ENCODE peak calls at places on chromosomes 2 and 18, in ten cellular contexts. One of them, this sample, is unnamed.

GRCh38 chr2:207725815-207726578 is 14.6 kb downstream of the CCNYL1 start:
- DNase-seq in smooth muscle cell of the brain vasculature: no peak
- DNase-seq in activated naive CD8-positive, alpha-beta T cell treated with anti-CD3 and anti-CD28 coated beads, Interleukin-2, amount 50 U/mL, for 16 hours: no peak
- DNase-seq in heart right ventricle: no peak
- DNase-seq in activated naive CD4-positive, alpha-beta T cell: no peak
- DNase-seq in stimulated activated CD4-positive, alpha-beta T cell treated with anti-CD3 and anti-CD28 coated beads, Interleukin-12 subunit alpha, Interleukin-12 subunit beta, amount 100 ng/mL, for 48 hours: no peak
- DNase-seq in HTR-8/SVneo: no peak
- DNase-seq in GM20000: no peak
- DNase-seq in naive thymus-derived CD8-positive, alpha-beta T cell: no peak
- DNase-seq in brain microvascular endothelial cell: no peak
- DNase-seq in this sample: no peak

GRCh38 chr2:190668892-190669291 is 20.0 kb downstream of the NAB1 start:
- DNase-seq in smooth muscle cell of the brain vasculature: no peak
- DNase-seq in stimulated activated CD4-positive, alpha-beta T cell treated with anti-CD3 and anti-CD28 coated beads, Interleukin-12 subunit alpha, Interleukin-12 subunit beta, amount 100 ng/mL, for 48 hours: no peak
- DNase-seq in HTR-8/SVneo: no peak
- DNase-seq in activated naive CD4-positive, alpha-beta T cell: no peak
- DNase-seq in activated naive CD8-positive, alpha-beta T cell treated with anti-CD3 and anti-CD28 coated beads, Interleukin-2, amount 50 U/mL, for 16 hours: no peak
- DNase-seq in brain microvascular endothelial cell: no peak
- DNase-seq in GM20000: no peak
- DNase-seq in heart right ventricle: no peak
- DNase-seq in naive thymus-derived CD8-positive, alpha-beta T cell: no peak
- DNase-seq in this sample: no peak

GRCh38 chr2:148358375-148358774 is 286.2 kb upstream of the EPC2 start:
- DNase-seq in GM20000: no peak
- DNase-seq in naive thymus-derived CD8-positive, alpha-beta T cell: no peak
- DNase-seq in stimulated activated CD4-positive, alpha-beta T cell treated with anti-CD3 and anti-CD28 coated beads, Interleukin-12 subunit alpha, Interleukin-12 subunit beta, amount 100 ng/mL, for 48 hours: no peak
- DNase-seq in heart right ventricle: no peak
- DNase-seq in activated naive CD4-positive, alpha-beta T cell: no peak
- DNase-seq in smooth muscle cell of the brain vasculature: no peak
- DNase-seq in activated naive CD8-positive, alpha-beta T cell treated with anti-CD3 and anti-CD28 coated beads, Interleukin-2, amount 50 U/mL, for 16 hours: no peak
- DNase-seq in HTR-8/SVneo: no peak
- DNase-seq in brain microvascular endothelial cell: no peak
- DNase-seq in this sample: no peak

GRCh38 chr2:46422717-46423394 is 56.5 kb upstream of the TMEM247 start:
- DNase-seq in activated naive CD4-positive, alpha-beta T cell: no peak
- DNase-seq in HTR-8/SVneo: no peak
- DNase-seq in heart right ventricle: no peak
- DNase-seq in naive thymus-derived CD8-positive, alpha-beta T cell: no peak
- DNase-seq in smooth muscle cell of the brain vasculature: no peak
- DNase-seq in stimulated activated CD4-positive, alpha-beta T cell treated with anti-CD3 and anti-CD28 coated beads, Interleukin-12 subunit alpha, Interleukin-12 subunit beta, amount 100 ng/mL, for 48 hours: no peak
- DNase-seq in brain microvascular endothelial cell: no peak
- DNase-seq in GM20000: no peak
- DNase-seq in activated naive CD8-positive, alpha-beta T cell treated with anti-CD3 and anti-CD28 coated beads, Interleukin-2, amount 50 U/mL, for 16 hours: no peak
- DNase-seq in this sample: no peak

GRCh38 chr18:69267895-69268294 is 132.8 kb upstream of the DOK6 start:
- DNase-seq in smooth muscle cell of the brain vasculature: no peak
- DNase-seq in HTR-8/SVneo: no peak
- DNase-seq in brain microvascular endothelial cell: no peak
- DNase-seq in activated naive CD4-positive, alpha-beta T cell: no peak
- DNase-seq in GM20000: no peak
- DNase-seq in activated naive CD8-positive, alpha-beta T cell treated with anti-CD3 and anti-CD28 coated beads, Interleukin-2, amount 50 U/mL, for 16 hours: no peak
- DNase-seq in stimulated activated CD4-positive, alpha-beta T cell treated with anti-CD3 and anti-CD28 coated beads, Interleukin-12 subunit alpha, Interleukin-12 subunit beta, amount 100 ng/mL, for 48 hours: no peak
- DNase-seq in naive thymus-derived CD8-positive, alpha-beta T cell: no peak
- DNase-seq in heart right ventricle: no peak
- DNase-seq in this sample: no peak

GRCh38 chr18:60082790-60083189 is 183.0 kb downstream of the PMAIP1 start:
- DNase-seq in heart right ventricle: no peak
- DNase-seq in GM20000: no peak
- DNase-seq in activated naive CD8-positive, alpha-beta T cell treated with anti-CD3 and anti-CD28 coated beads, Interleukin-2, amount 50 U/mL, for 16 hours: no peak
- DNase-seq in smooth muscle cell of the brain vasculature: no peak
- DNase-seq in HTR-8/SVneo: no peak
- DNase-seq in stimulated activated CD4-positive, alpha-beta T cell treated with anti-CD3 and anti-CD28 coated beads, Interleukin-12 subunit alpha, Interleukin-12 subunit beta, amount 100 ng/mL, for 48 hours: no peak
- DNase-seq in brain microvascular endothelial cell: no peak
- DNase-seq in naive thymus-derived CD8-positive, alpha-beta T cell: no peak
- DNase-seq in activated naive CD4-positive, alpha-beta T cell: no peak
- DNase-seq in this sample: no peak

GRCh38 chr2:30372836-30373235 is 74.2 kb upstream of the LCLAT1 start:
- DNase-seq in activated naive CD4-positive, alpha-beta T cell: no peak
- DNase-seq in activated naive CD8-positive, alpha-beta T cell treated with anti-CD3 and anti-CD28 coated beads, Interleukin-2, amount 50 U/mL, for 16 hours: no peak
- DNase-seq in stimulated activated CD4-positive, alpha-beta T cell treated with anti-CD3 and anti-CD28 coated beads, Interleukin-12 subunit alpha, Interleukin-12 subunit beta, amount 100 ng/mL, for 48 hours: no peak
- DNase-seq in GM20000: no peak
- DNase-seq in heart right ventricle: no peak
- DNase-seq in HTR-8/SVneo: no peak
- DNase-seq in smooth muscle cell of the brain vasculature: no peak
- DNase-seq in brain microvascular endothelial cell: no peak
- DNase-seq in naive thymus-derived CD8-positive, alpha-beta T cell: no peak
- DNase-seq in this sample: no peak

GRCh38 chr2:65300772-65301711 is 73.4 kb downstream of the ACTR2 start:
- DNase-seq in activated naive CD8-positive, alpha-beta T cell treated with anti-CD3 and anti-CD28 coated beads, Interleukin-2, amount 50 U/mL, for 16 hours: peak; percentile 62
- DNase-seq in brain microvascular endothelial cell: peak; percentile 84
- DNase-seq in smooth muscle cell of the brain vasculature: peak; percentile 92
- DNase-seq in GM20000: peak; percentile 84
- DNase-seq in heart right ventricle: peak; percentile 38
- DNase-seq in naive thymus-derived CD8-positive, alpha-beta T cell: peak; percentile 83
- DNase-seq in stimulated activated CD4-positive, alpha-beta T cell treated with anti-CD3 and anti-CD28 coated beads, Interleukin-12 subunit alpha, Interleukin-12 subunit beta, amount 100 ng/mL, for 48 hours: peak; percentile 70
- DNase-seq in HTR-8/SVneo: no peak
- DNase-seq in activated naive CD4-positive, alpha-beta T cell: peak; percentile 51
- DNase-seq in this sample: peak; percentile 49

GRCh38 chr2:33153008-33153407 is 206.3 kb downstream of the LTBP1 start:
- DNase-seq in heart right ventricle: no peak
- DNase-seq in activated naive CD4-positive, alpha-beta T cell: no peak
- DNase-seq in brain microvascular endothelial cell: peak; percentile 57
- DNase-seq in GM20000: no peak
- DNase-seq in activated naive CD8-positive, alpha-beta T cell treated with anti-CD3 and anti-CD28 coated beads, Interleukin-2, amount 50 U/mL, for 16 hours: no peak
- DNase-seq in smooth muscle cell of the brain vasculature: no peak
- DNase-seq in naive thymus-derived CD8-positive, alpha-beta T cell: no peak
- DNase-seq in HTR-8/SVneo: no peak
- DNase-seq in stimulated activated CD4-positive, alpha-beta T cell treated with anti-CD3 and anti-CD28 coated beads, Interleukin-12 subunit alpha, Interleukin-12 subunit beta, amount 100 ng/mL, for 48 hours: no peak
- DNase-seq in this sample: no peak

GRCh38 chr2:207165121-207166038 is at the start of gene KLF7:
- DNase-seq in HTR-8/SVneo: no peak
- DNase-seq in naive thymus-derived CD8-positive, alpha-beta T cell: peak; percentile 85
- DNase-seq in smooth muscle cell of the brain vasculature: no peak
- DNase-seq in activated naive CD8-positive, alpha-beta T cell treated with anti-CD3 and anti-CD28 coated beads, Interleukin-2, amount 50 U/mL, for 16 hours: peak; percentile 43
- DNase-seq in stimulated activated CD4-positive, alpha-beta T cell treated with anti-CD3 and anti-CD28 coated beads, Interleukin-12 subunit alpha, Interleukin-12 subunit beta, amount 100 ng/mL, for 48 hours: peak; percentile 53
- DNase-seq in brain microvascular endothelial cell: no peak
- DNase-seq in GM20000: peak; percentile 49
- DNase-seq in heart right ventricle: peak; percentile 51
- DNase-seq in activated naive CD4-positive, alpha-beta T cell: peak; percentile 27
- DNase-seq in this sample: peak; percentile 63

GRCh38 chr2:102310964-102311640 is at the start of gene IL1RL1:
- DNase-seq in GM20000: no peak
- DNase-seq in brain microvascular endothelial cell: no peak
- DNase-seq in naive thymus-derived CD8-positive, alpha-beta T cell: no peak
- DNase-seq in activated naive CD4-positive, alpha-beta T cell: no peak
- DNase-seq in smooth muscle cell of the brain vasculature: no peak
- DNase-seq in activated naive CD8-positive, alpha-beta T cell treated with anti-CD3 and anti-CD28 coated beads, Interleukin-2, amount 50 U/mL, for 16 hours: no peak
- DNase-seq in stimulated activated CD4-positive, alpha-beta T cell treated with anti-CD3 and anti-CD28 coated beads, Interleukin-12 subunit alpha, Interleukin-12 subunit beta, amount 100 ng/mL, for 48 hours: no peak
- DNase-seq in HTR-8/SVneo: no peak
- DNase-seq in heart right ventricle: no peak
- DNase-seq in this sample: no peak

GRCh38 chr2:48531141-48531648 is 1.2 kb downstream of the STON1 start:
- DNase-seq in heart right ventricle: no peak
- DNase-seq in HTR-8/SVneo: peak; percentile 66
- DNase-seq in activated naive CD8-positive, alpha-beta T cell treated with anti-CD3 and anti-CD28 coated beads, Interleukin-2, amount 50 U/mL, for 16 hours: no peak
- DNase-seq in brain microvascular endothelial cell: peak; percentile 72
- DNase-seq in stimulated activated CD4-positive, alpha-beta T cell treated with anti-CD3 and anti-CD28 coated beads, Interleukin-12 subunit alpha, Interleukin-12 subunit beta, amount 100 ng/mL, for 48 hours: no peak
- DNase-seq in GM20000: no peak
- DNase-seq in smooth muscle cell of the brain vasculature: peak; percentile 36
- DNase-seq in activated naive CD4-positive, alpha-beta T cell: no peak
- DNase-seq in naive thymus-derived CD8-positive, alpha-beta T cell: no peak
- DNase-seq in this sample: no peak

GRCh38 chr2:189116059-189116458 is 63.5 kb downstream of the COL5A2 start:
- DNase-seq in brain microvascular endothelial cell: no peak
- DNase-seq in stimulated activated CD4-positive, alpha-beta T cell treated with anti-CD3 and anti-CD28 coated beads, Interleukin-12 subunit alpha, Interleukin-12 subunit beta, amount 100 ng/mL, for 48 hours: no peak
- DNase-seq in smooth muscle cell of the brain vasculature: no peak
- DNase-seq in heart right ventricle: no peak
- DNase-seq in HTR-8/SVneo: no peak
- DNase-seq in GM20000: no peak
- DNase-seq in activated naive CD4-positive, alpha-beta T cell: no peak
- DNase-seq in naive thymus-derived CD8-positive, alpha-beta T cell: no peak
- DNase-seq in activated naive CD8-positive, alpha-beta T cell treated with anti-CD3 and anti-CD28 coated beads, Interleukin-2, amount 50 U/mL, for 16 hours: no peak
- DNase-seq in this sample: no peak

This sample was measured in Right ventricle myocardium superior.